ENCODE peak calls at places on chromosomes 1 and 21, in ten cellular contexts. D is RWPE2, Q is GM04504, G is cardiac fibroblast, K is neuronal stem cell, W is DND-41, Z is HTR-8/SVneo, O is fibroblast of lung, J is heart right ventricle, E is AG04450. V is an unnamed sample.
A peak's percentile ranks its signal among the peaks of the same experiment; 100 is the strongest.

GRCh38 chr1:229664133-229664689 is 38.2 kb downstream of the URB2 start:
- DNase-seq in D (peak; percentile 45), Q (no peak), G (peak; percentile 68), K (no peak), W (peak; percentile 76), Z (peak; percentile 20), O (peak; percentile 39), J (no peak), E (no peak), V (no peak)

GRCh38 chr1:82795503-82796149 is 994.9 kb downstream of the ADGRL2 start:
- DNase-seq in D (no peak), Q (no peak), G (no peak), K (no peak), W (no peak), Z (no peak), O (no peak), J (no peak), E (no peak), V (no peak)

GRCh38 chr1:22745675-22746585 is 35.3 kb downstream of the EPHB2 start:
- DNase-seq in D (no peak), Q (peak; percentile 28), G (peak; percentile 93), K (no peak), W (no peak), Z (peak; percentile 17), O (peak; percentile 85), J (no peak), E (no peak), V (peak; percentile 31)

GRCh38 chr21:39601194-39601940 is 11.4 kb upstream of the B3GALT5 start:
- DNase-seq in D (no peak), Q (no peak), G (no peak), K (no peak), W (no peak), Z (no peak), O (peak; percentile 50), J (no peak), E (no peak), V (no peak)

GRCh38 chr1:3888301-3888700 is 11.8 kb downstream of the C1orf174 start:
- DNase-seq in D (no peak), Q (no peak), G (no peak), K (no peak), W (no peak), Z (no peak), O (no peak), J (no peak), E (no peak), V (no peak)

GRCh38 chr1:159647616-159648015 is 60.0 kb downstream of the APCS start:
- DNase-seq in D (no peak), Q (no peak), G (peak; percentile 7), K (no peak), W (no peak), Z (no peak), O (no peak), J (no peak), E (no peak), V (no peak)

GRCh38 chr1:167194182-167194581 is 26.5 kb upstream of the POU2F1 start:
- DNase-seq in D (no peak), Q (no peak), G (no peak), K (no peak), W (no peak), Z (no peak), O (no peak), J (no peak), E (no peak), V (no peak)

GRCh38 chr21:35697321-35697808 is 363.0 kb downstream of the SETD4 start:
- DNase-seq in D (no peak), Q (peak; percentile 3), G (peak; percentile 46), K (no peak), W (peak; percentile 86), Z (peak; percentile 19), O (peak; percentile 46), J (peak; percentile 80), E (no peak), V (peak; percentile 13)

GRCh38 chr1:27993241-27993640 is 33.5 kb downstream of the XKR8 start:
- DNase-seq in D (no peak), Q (no peak), G (peak; percentile 18), K (no peak), W (no peak), Z (no peak), O (no peak), J (no peak), E (no peak), V (no peak)

V was measured in hepatic stellate cell.